ENCODE peak calls at places on chromosome 6, in four cellular contexts. One of them, this sample, is unnamed.

GRCh38 chr6:126232671-126233070 is 107.2 kb upstream of the CENPW start:
- DNase-seq in WERI-Rb-1: no peak
- DNase-seq in GM10248: no peak
- DNase-seq in astrocyte of the spinal cord: no peak
- DNase-seq in this sample: no peak

GRCh38 chr6:11526156-11526505 is 11.4 kb upstream of the TMEM170B start:
- DNase-seq in GM10248: no peak
- DNase-seq in astrocyte of the spinal cord: no peak
- DNase-seq in WERI-Rb-1: no peak
- DNase-seq in this sample: no peak

GRCh38 chr6:140480852-140481251 is 1106.4 kb upstream of the CITED2 start:
- DNase-seq in astrocyte of the spinal cord: peak
- DNase-seq in WERI-Rb-1: no peak
- DNase-seq in GM10248: no peak
- DNase-seq in this sample: no peak

GRCh38 chr6:34664270-34664971 is 32.1 kb downstream of the ILRUN start:
- DNase-seq in WERI-Rb-1: no peak
- DNase-seq in astrocyte of the spinal cord: peak
- DNase-seq in GM10248: no peak
- DNase-seq in this sample: no peak

GRCh38 chr6:157374889-157375443 is 6.0 kb upstream of the ZDHHC14 start:
- DNase-seq in astrocyte of the spinal cord: no peak
- DNase-seq in GM10248: no peak
- DNase-seq in WERI-Rb-1: no peak
- DNase-seq in this sample: no peak

GRCh38 chr6:134245041-134245440 is 72.9 kb downstream of the SGK1 start:
- DNase-seq in WERI-Rb-1: no peak
- DNase-seq in GM10248: no peak
- DNase-seq in astrocyte of the spinal cord: peak
- DNase-seq in this sample: peak

GRCh38 chr6:2185056-2185455 is 60.3 kb downstream of the GMDS start:
- DNase-seq in WERI-Rb-1: no peak
- DNase-seq in astrocyte of the spinal cord: no peak
- DNase-seq in GM10248: no peak
- DNase-seq in this sample: no peak

GRCh38 chr6:158993639-158994038 is 6.4 kb downstream of the RSPH3 start:
- DNase-seq in astrocyte of the spinal cord: no peak
- DNase-seq in GM10248: no peak
- DNase-seq in WERI-Rb-1: no peak
- DNase-seq in this sample: no peak

GRCh38 chr6:167684276-167685104 is 142.2 kb upstream of the AFDN start:
- DNase-seq in astrocyte of the spinal cord: no peak
- DNase-seq in WERI-Rb-1: no peak
- DNase-seq in GM10248: no peak
- DNase-seq in this sample: no peak

GRCh38 chr6:35049885-35050284 is 91.3 kb downstream of the TCP11 start:
- DNase-seq in WERI-Rb-1: peak
- DNase-seq in GM10248: no peak
- DNase-seq in astrocyte of the spinal cord: peak
- DNase-seq in this sample: peak

GRCh38 chr6:73368675-73369074 is 1.0 kb downstream of the OOEP start:
- DNase-seq in astrocyte of the spinal cord: no peak
- DNase-seq in WERI-Rb-1: no peak
- DNase-seq in GM10248: no peak
- DNase-seq in this sample: no peak

GRCh38 chr6:108800510-108800909 is 47.7 kb upstream of the ARMC2 start:
- DNase-seq in astrocyte of the spinal cord: no peak
- DNase-seq in WERI-Rb-1: no peak
- DNase-seq in GM10248: no peak
- DNase-seq in this sample: peak

GRCh38 chr6:41288025-41288777 is 1.7 kb upstream of the TREM1 start:
- DNase-seq in astrocyte of the spinal cord: no peak
- DNase-seq in GM10248: peak
- DNase-seq in WERI-Rb-1: no peak
- DNase-seq in this sample: no peak

GRCh38 chr6:11753798-11754197 is 24.8 kb downstream of the ADTRP start:
- DNase-seq in WERI-Rb-1: no peak
- DNase-seq in GM10248: no peak
- DNase-seq in astrocyte of the spinal cord: no peak
- DNase-seq in this sample: no peak

GRCh38 chr6:43095939-43096338 is 19.8 kb downstream of the PTK7 start:
- DNase-seq in astrocyte of the spinal cord: no peak
- DNase-seq in WERI-Rb-1: no peak
- DNase-seq in GM10248: peak
- DNase-seq in this sample: no peak

GRCh38 chr6:163999475-164000125 is 585.1 kb downstream of the QKI start:
- DNase-seq in GM10248: no peak
- DNase-seq in WERI-Rb-1: no peak
- DNase-seq in astrocyte of the spinal cord: no peak
- DNase-seq in this sample: no peak

DNA sequence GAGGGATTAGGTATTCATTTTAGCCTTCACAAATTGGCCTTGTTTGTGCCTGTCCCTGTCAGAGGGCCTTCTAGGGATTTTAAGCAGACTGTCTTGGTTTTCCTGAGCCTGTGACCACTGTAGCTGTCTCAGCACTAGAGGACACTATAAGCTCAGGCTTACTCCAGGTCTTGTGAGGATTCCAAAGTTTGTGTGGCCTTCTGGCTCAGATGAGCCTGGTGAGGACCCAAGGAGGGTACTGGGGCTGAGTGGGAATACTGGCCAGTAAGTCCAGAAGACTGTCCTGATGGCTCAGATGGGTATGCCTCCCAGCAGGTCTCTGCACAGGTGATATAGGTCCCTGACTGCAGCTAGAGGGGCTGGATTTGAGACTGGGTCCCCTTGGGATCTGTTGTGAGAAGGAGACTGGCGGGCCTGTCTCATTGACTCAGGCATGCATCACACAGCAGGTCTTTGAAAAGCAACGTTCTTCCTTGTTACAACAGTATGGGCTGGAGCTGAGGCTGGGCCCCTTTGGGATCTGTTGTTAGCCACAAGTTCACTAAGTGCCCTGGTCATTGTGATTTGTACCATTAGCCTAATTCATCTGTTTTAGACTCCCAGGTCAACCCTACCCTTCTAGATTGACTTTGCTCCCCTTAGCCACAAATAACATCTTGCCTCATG is 26.3 kb upstream of the TFB1M start:
- DNase-seq in WERI-Rb-1: no peak
- DNase-seq in astrocyte of the spinal cord: peak
- DNase-seq in GM10248: no peak
- DNase-seq in this sample: peak
- TF ChIP-seq CTCF in WERI-Rb-1: peak
- TF ChIP-seq CTCF in astrocyte of the spinal cord: peak
- TF ChIP-seq CTCF in GM10248: no peak
- TF ChIP-seq CTCF in this sample: peak

GRCh38 chr6:89979473-89980119 is 85.3 kb downstream of the GJA10 start:
- DNase-seq in WERI-Rb-1: no peak
- DNase-seq in GM10248: no peak
- DNase-seq in astrocyte of the spinal cord: no peak
- DNase-seq in this sample: no peak

GRCh38 chr6:89976141-89977020 is 82.1 kb downstream of the GJA10 start:
- DNase-seq in WERI-Rb-1: no peak
- DNase-seq in GM10248: no peak
- DNase-seq in astrocyte of the spinal cord: no peak
- DNase-seq in this sample: no peak

GRCh38 chr6:89978749-89979145 is 84.5 kb downstream of the GJA10 start:
- DNase-seq in WERI-Rb-1: no peak
- DNase-seq in astrocyte of the spinal cord: no peak
- DNase-seq in GM10248: no peak
- DNase-seq in this sample: no peak

GRCh38 chr6:89977808-89978748 is 83.8 kb downstream of the GJA10 start:
- DNase-seq in WERI-Rb-1: peak
- DNase-seq in astrocyte of the spinal cord: peak
- DNase-seq in GM10248: no peak
- DNase-seq in this sample: peak

GRCh38 chr6:89980353-89980752 is 86.1 kb downstream of the GJA10 start:
- DNase-seq in WERI-Rb-1: no peak
- DNase-seq in astrocyte of the spinal cord: no peak
- DNase-seq in GM10248: no peak
- DNase-seq in this sample: no peak
- TF ChIP-seq CTCF in WERI-Rb-1: no peak
- TF ChIP-seq CTCF in astrocyte of the spinal cord: no peak
- TF ChIP-seq CTCF in GM10248: no peak
- TF ChIP-seq CTCF in this sample: no peak

GRCh38 chr6:129429953-129430352 is 280.0 kb downstream of the ARHGAP18 start:
- DNase-seq in WERI-Rb-1: no peak
- DNase-seq in astrocyte of the spinal cord: no peak
- DNase-seq in GM10248: no peak
- DNase-seq in this sample: no peak

GRCh38 chr6:129434091-129434490 is 275.9 kb downstream of the ARHGAP18 start:
- DNase-seq in astrocyte of the spinal cord: no peak
- DNase-seq in WERI-Rb-1: no peak
- DNase-seq in GM10248: no peak
- DNase-seq in this sample: no peak

GRCh38 chr6:129432738-129433137 is 277.2 kb downstream of the ARHGAP18 start:
- DNase-seq in astrocyte of the spinal cord: peak
- DNase-seq in GM10248: no peak
- DNase-seq in WERI-Rb-1: no peak
- DNase-seq in this sample: no peak
- TF ChIP-seq CTCF in astrocyte of the spinal cord: peak
- TF ChIP-seq CTCF in GM10248: no peak
- TF ChIP-seq CTCF in WERI-Rb-1: peak
- TF ChIP-seq CTCF in this sample: peak

GRCh38 chr6:83381949-83382348 is 48.9 kb downstream of the ME1 start:
- DNase-seq in GM10248: no peak
- DNase-seq in WERI-Rb-1: no peak
- DNase-seq in astrocyte of the spinal cord: no peak
- DNase-seq in this sample: no peak

GRCh38 chr6:83384751-83385150 is 46.1 kb downstream of the ME1 start:
- DNase-seq in WERI-Rb-1: no peak
- DNase-seq in GM10248: no peak
- DNase-seq in astrocyte of the spinal cord: no peak
- DNase-seq in this sample: no peak

GRCh38 chr6:83378621-83379388 is 52.0 kb downstream of the ME1 start:
- DNase-seq in GM10248: no peak
- DNase-seq in astrocyte of the spinal cord: peak
- DNase-seq in WERI-Rb-1: no peak
- DNase-seq in this sample: peak
- TF ChIP-seq CTCF in GM10248: no peak
- TF ChIP-seq CTCF in astrocyte of the spinal cord: no peak
- TF ChIP-seq CTCF in WERI-Rb-1: no peak
- TF ChIP-seq CTCF in this sample: no peak

GRCh38 chr6:32971245-32971580 is 2.8 kb downstream of the BRD2 start:
- DNase-seq in WERI-Rb-1: no peak
- DNase-seq in GM10248: no peak
- DNase-seq in astrocyte of the spinal cord: no peak
- DNase-seq in this sample: no peak

GRCh38 chr6:32970413-32971244 is 2.2 kb downstream of the BRD2 start:
- DNase-seq in astrocyte of the spinal cord: peak
- DNase-seq in WERI-Rb-1: peak
- DNase-seq in GM10248: peak
- DNase-seq in this sample: peak

GRCh38 chr6:32968770-32969684 is 633 bp downstream of the BRD2 start:
- DNase-seq in GM10248: peak
- DNase-seq in WERI-Rb-1: peak
- DNase-seq in astrocyte of the spinal cord: peak
- DNase-seq in this sample: peak

GRCh38 chr6:32968093-32968769 is at the start of gene BRD2:
- DNase-seq in astrocyte of the spinal cord: peak
- DNase-seq in WERI-Rb-1: peak
- DNase-seq in GM10248: peak
- DNase-seq in this sample: peak

GRCh38 chr6:32969685-32970412 is 1.5 kb downstream of the BRD2 start:
- DNase-seq in GM10248: no peak
- DNase-seq in astrocyte of the spinal cord: peak
- DNase-seq in WERI-Rb-1: peak
- DNase-seq in this sample: peak
- TF ChIP-seq CTCF in GM10248: no peak
- TF ChIP-seq CTCF in astrocyte of the spinal cord: no peak
- TF ChIP-seq CTCF in WERI-Rb-1: peak
- TF ChIP-seq CTCF in this sample: peak

GRCh38 chr6:38339914-38340313 is 299.8 kb downstream of the BTBD9 start:
- DNase-seq in WERI-Rb-1: no peak
- DNase-seq in GM10248: no peak
- DNase-seq in astrocyte of the spinal cord: no peak
- DNase-seq in this sample: no peak

GRCh38 chr6:38341501-38341900 is 298.2 kb downstream of the BTBD9 start:
- DNase-seq in WERI-Rb-1: no peak
- DNase-seq in astrocyte of the spinal cord: no peak
- DNase-seq in GM10248: no peak
- DNase-seq in this sample: no peak

GRCh38 chr6:38336922-38337321 is 302.8 kb downstream of the BTBD9 start:
- DNase-seq in WERI-Rb-1: no peak
- DNase-seq in GM10248: no peak
- DNase-seq in astrocyte of the spinal cord: no peak
- DNase-seq in this sample: no peak

GRCh38 chr6:38337819-38338465 is 301.8 kb downstream of the BTBD9 start:
- DNase-seq in GM10248: no peak
- DNase-seq in WERI-Rb-1: no peak
- DNase-seq in astrocyte of the spinal cord: peak
- DNase-seq in this sample: no peak
- TF ChIP-seq CTCF in GM10248: no peak
- TF ChIP-seq CTCF in WERI-Rb-1: peak
- TF ChIP-seq CTCF in astrocyte of the spinal cord: peak
- TF ChIP-seq CTCF in this sample: peak

GRCh38 chr6:89117285-89118108 is at the start of gene SRSF12:
- DNase-seq in GM10248: peak
- DNase-seq in WERI-Rb-1: peak
- DNase-seq in astrocyte of the spinal cord: no peak
- DNase-seq in this sample: no peak
- TF ChIP-seq CTCF in GM10248: no peak
- TF ChIP-seq CTCF in WERI-Rb-1: no peak
- TF ChIP-seq CTCF in astrocyte of the spinal cord: no peak
- TF ChIP-seq CTCF in this sample: no peak

GRCh38 chr6:23659125-23659524 is 466.9 kb upstream of the NRSN1 start:
- DNase-seq in WERI-Rb-1: peak
- DNase-seq in GM10248: no peak
- DNase-seq in astrocyte of the spinal cord: peak
- DNase-seq in this sample: no peak
- TF ChIP-seq CTCF in WERI-Rb-1: peak
- TF ChIP-seq CTCF in GM10248: no peak
- TF ChIP-seq CTCF in astrocyte of the spinal cord: peak
- TF ChIP-seq CTCF in this sample: peak

This sample was measured in astrocyte of the cerebellum.